ENCODE peak calls at places on chromosomes 13 and 19, in four cellular contexts. F is CD8-positive, alpha-beta T cell; Y is Peyer's patch; J is upper lobe of left lung. S is an unnamed sample. For H3K9me3 and H3K27me3, the result is how much of the 10 kb centered on the place peaks cover.

GRCh38 chr19:7349961-7350711 is 1.4 kb downstream of the ARHGEF18 start:
- DNase-seq in F (peak), Y (no peak), J (no peak), S (no peak)

GRCh38 chr19:42140125-42140754 is 8.0 kb upstream of the POU2F2 start:
- DNase-seq in F (no peak), Y (no peak), J (peak), S (no peak)

GRCh38 chr19:17074628-17075034 is 621 bp downstream of the HAUS8 start:
- DNase-seq in F (no peak), Y (no peak), J (no peak), S (no peak)

GRCh38 chr13:44148159-44148929 is 225.3 kb upstream of the SERP2 start:
- DNase-seq in F (no peak), Y (no peak), J (no peak), S (no peak)

GRCh38 chr19:34975056-34975455 is 11.0 kb upstream of the ZNF792 start:
- DNase-seq in F (no peak), Y (no peak), J (no peak), S (no peak)

GRCh38 chr19:15812059-15812722 is 3.3 kb downstream of the OR10H1 start:
- DNase-seq in F (peak), Y (no peak), J (no peak), S (peak)

GRCh38 chr19:9865732-9866627 is 30.9 kb downstream of the PIN1 start:
- DNase-seq in F (peak), Y (no peak), J (no peak), S (no peak)

GRCh38 chr13:45807520-45808099 is 43.9 kb downstream of the SIAH3 start:
- DNase-seq in F (peak), Y (no peak), J (no peak), S (peak)

GRCh38 chr13:32650705-32651311 is 64.6 kb downstream of the PDS5B start:
- DNase-seq in F (peak), Y (no peak), J (no peak), S (no peak)

GRCh38 chr13:80312967-80313366 is 28.0 kb downstream of the SPRY2 start:
- DNase-seq in F (no peak), Y (no peak), J (no peak), S (no peak)

GRCh38 chr19:46404884-46405658 is 8.3 kb downstream of the CCDC8 start:
- DNase-seq in F (no peak), Y (no peak), J (peak), S (no peak)

GRCh38 chr19:7783991-7784421 is 21.0 kb downstream of the CLEC4M start:
- DNase-seq in F (no peak), Y (no peak), J (no peak), S (no peak)

GRCh38 chr13:99087130-99087953 is 109.5 kb upstream of the DOCK9 start:
- DNase-seq in F (peak), Y (peak), J (peak), S (peak)

GRCh38 chr19:13001166-13001501 is 5.9 kb downstream of the NFIX start:
- DNase-seq in F (no peak), Y (no peak), J (no peak), S (no peak)

GRCh38 chr13:20175907-20176652 is 15.2 kb upstream of the GJA3 start:
- DNase-seq in F (no peak), Y (no peak), J (no peak), S (no peak)

GRCh38 chr19:44141191-44142013 is at the start of gene ZNF234:
- DNase-seq in F (peak), Y (peak), J (peak), S (peak)

GRCh38 chr13:40563350-40564125 is 102.9 kb downstream of the FOXO1 start:
- DNase-seq in F (no peak), Y (no peak), J (no peak), S (no peak)

GRCh38 chr19:41223431-41224234 is 4.6 kb downstream of the AXL start:
- DNase-seq in F (no peak), Y (no peak), J (no peak), S (no peak)

GRCh38 chr13:99704390-99704789 is 203.1 kb downstream of the TM9SF2 start:
- DNase-seq in F (no peak), Y (no peak), J (no peak), S (no peak)

GRCh38 chr13:81487151-81487550 is 1146.2 kb upstream of the SPRY2 start:
- DNase-seq in F (no peak), Y (no peak), J (no peak), S (no peak)

GRCh38 chr19:14674764-14675163 is at the start of gene ADGRE3:
- DNase-seq in F (no peak), Y (no peak), J (no peak), S (no peak)

GRCh38 chr13:96474158-96474606 is 384.3 kb downstream of the HS6ST3 start:
- DNase-seq in F (no peak), Y (no peak), J (no peak), S (no peak)

GRCh38 chr13:63299995-63300394 is 1884.3 kb upstream of the PCDH20 start:
- DNase-seq in F (no peak), Y (no peak), J (no peak), S (no peak)

GRCh38 chr19:53812335-53812734 is 11.8 kb downstream of the NLRP12 start:
- DNase-seq in F (no peak), Y (no peak), J (no peak), S (no peak)

GRCh38 chr13:102724923-102725322 is 30.1 kb upstream of the METTL21C start:
- DNase-seq in F (no peak), Y (no peak), J (no peak), S (no peak)

GRCh38 chr19:13169769-13170168 is 19.6 kb downstream of the IER2 start:
- DNase-seq in F (no peak), Y (peak), J (no peak), S (no peak)

GRCh38 chr13:24107955-24108614 is 52.4 kb upstream of the SPATA13 start:
- DNase-seq in F (no peak), Y (no peak), J (peak), S (no peak)

GRCh38 chr13:31824705-31825512 is 85.6 kb downstream of the RXFP2 start:
- DNase-seq in F (no peak), Y (no peak), J (no peak), S (no peak)

GRCh38 chr13:90974249-90974954 is 373.1 kb upstream of the MIR17HG start:
- DNase-seq in F (no peak), Y (no peak), J (no peak), S (no peak)

GRCh38 chr13:90968510-90968909 is 379.0 kb upstream of the MIR17HG start:
- DNase-seq in F (no peak), Y (no peak), J (no peak), S (no peak)
- TF ChIP-seq CTCF in F (no peak), Y (no peak), J (peak), S (no peak)

GRCh38 chr19:51993422-51993821 is 6.8 kb upstream of the ZNF350 start:
- DNase-seq in F (no peak), Y (no peak), J (no peak), S (no peak)

DNA sequence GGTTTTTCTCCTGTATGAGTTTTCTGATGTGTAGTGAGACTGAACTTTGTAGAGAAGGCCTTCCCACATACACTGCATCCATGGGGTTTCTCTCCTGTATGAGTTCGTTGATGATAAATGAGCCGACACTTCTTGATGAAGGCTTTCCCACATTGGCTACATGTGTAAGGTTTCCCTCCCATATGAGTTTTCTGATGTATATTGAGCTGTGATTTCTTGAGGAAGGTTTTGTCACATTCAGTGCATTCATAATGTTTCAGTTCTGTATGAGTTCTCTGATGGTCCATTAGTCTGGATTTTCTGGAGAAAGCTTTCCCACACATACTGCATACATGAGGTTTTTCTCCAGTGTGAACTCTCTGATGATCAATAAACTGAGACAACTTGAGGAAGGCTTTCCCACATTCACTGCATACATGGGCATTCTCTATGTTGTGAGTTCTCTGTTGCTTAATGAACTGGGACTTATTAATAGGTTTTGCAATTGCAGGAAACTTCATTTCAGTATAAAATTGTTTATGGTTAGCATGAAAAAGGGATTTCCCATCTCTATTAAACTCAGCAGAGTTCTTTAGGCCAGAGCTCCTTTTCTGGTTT is 7.5 kb upstream of the ZNF350 start:
- DNase-seq in F (no peak), Y (no peak), J (no peak), S (no peak)
- H3K9me3 ChIP-seq in F (half or more), Y (under half), J (half or more), S (half or more)

DNA sequence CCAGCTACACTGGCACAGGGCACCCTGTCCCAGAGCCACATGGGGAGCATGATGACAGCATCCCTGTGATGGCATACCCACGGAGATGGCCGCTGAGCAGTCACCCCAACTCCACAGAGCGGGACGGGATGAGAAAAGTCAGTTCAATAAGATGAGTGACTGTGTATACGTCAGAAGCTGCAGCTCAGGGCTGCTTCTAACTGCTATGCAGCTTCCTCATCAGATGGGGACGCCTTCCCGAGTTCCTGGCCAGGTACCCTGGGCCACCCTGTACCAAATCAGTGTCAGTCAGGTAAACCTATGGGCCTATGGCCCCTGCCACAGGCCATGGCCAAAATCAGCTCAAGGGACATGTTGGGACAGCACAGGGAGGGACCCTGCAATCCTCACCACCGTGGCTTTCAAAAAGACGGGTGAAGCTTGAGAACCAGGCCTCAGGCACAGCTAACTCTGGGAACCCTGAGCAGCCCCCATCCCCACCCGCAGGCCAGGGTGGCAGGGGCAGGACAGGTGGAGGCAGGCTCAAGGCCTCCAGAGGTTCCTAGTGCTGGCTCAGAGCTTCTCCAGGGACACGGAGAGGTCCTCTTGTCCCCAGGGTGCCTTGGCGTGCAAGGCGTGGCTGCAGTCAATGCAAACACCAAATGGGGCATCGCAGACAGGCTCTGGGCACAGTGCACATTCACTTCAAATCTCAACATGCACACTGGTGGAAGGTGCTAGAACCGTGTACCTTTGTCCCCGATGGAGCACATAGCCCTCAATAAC is 122.4 kb downstream of the TUBA3C start:
- DNase-seq in F (no peak), Y (no peak), J (no peak), S (no peak)
- H3K27me3 ChIP-seq in F (under half), Y (under half), J (under half), S (under half)

DNA sequence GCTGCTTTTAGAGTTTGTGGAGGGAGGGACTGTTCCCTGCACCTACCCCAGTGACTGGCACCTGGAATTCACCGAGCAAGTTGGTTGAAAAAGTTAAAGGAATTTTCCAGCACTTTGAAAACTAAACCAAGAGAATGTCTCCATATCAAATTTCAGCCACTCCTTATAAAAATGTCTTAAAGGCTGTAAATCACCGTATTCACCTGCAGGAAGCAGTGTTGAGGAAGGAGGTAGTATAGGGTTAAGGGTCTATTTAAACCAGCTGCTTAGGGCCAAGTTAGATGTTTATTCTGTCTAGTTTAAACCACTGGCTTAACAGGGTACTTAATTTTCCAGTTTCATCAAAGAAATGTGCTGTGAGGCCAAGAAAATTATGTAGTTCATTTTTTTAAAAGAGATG is 3.8 kb upstream of the RAB20 start:
- DNase-seq in F (no peak), Y (no peak), J (no peak), S (no peak)
- TF ChIP-seq CTCF in F (no peak), Y (no peak), J (no peak), S (no peak)

S was measured in CD4-positive, alpha-beta T cell.